ENCODE peak calls at places on chromosomes 6 and 20, in seven cellular contexts. V is mammary epithelial cell, K is K562, I is IMR-90, P is hepatocyte, Z is neural progenitor cell, H is neuronal stem cell. A is an unnamed sample. For H3K9me3, the result is how much of the 10 kb centered on the place peaks cover.

GRCh38 chr6:123118811-123119210 is 122.8 kb downstream of the CLVS2 start:
- DNase-seq in V (peak), K (no peak), I (no peak), P (peak), Z (no peak), H (no peak), A (no peak)

GRCh38 chr6:26447257-26447656 is 7.0 kb downstream of the BTN3A3 start:
- DNase-seq in V (no peak), K (no peak), I (no peak), P (no peak), Z (no peak), H (no peak), A (no peak)

GRCh38 chr6:138689849-138690248 is 83.7 kb upstream of the CCDC28A start:
- DNase-seq in V (peak), K (no peak), I (peak), P (no peak), Z (no peak), H (no peak), A (peak)

GRCh38 chr6:21321076-21321475 is 272.5 kb upstream of the SOX4 start:
- DNase-seq in V (no peak), K (no peak), I (no peak), P (no peak), Z (no peak), H (no peak), A (no peak)

GRCh38 chr6:148973809-148974208 is 227.0 kb downstream of the UST start:
- DNase-seq in V (no peak), K (no peak), I (peak), P (peak), Z (no peak), H (no peak), A (no peak)

GRCh38 chr6:135149376-135149775 is 31.7 kb upstream of the MYB start:
- DNase-seq in V (no peak), K (no peak), I (no peak), P (no peak), Z (no peak), H (no peak), A (no peak)

GRCh38 chr6:166556871-166557322 is 29.6 kb downstream of the RAMACL start:
- DNase-seq in V (peak), K (no peak), I (peak), P (no peak), Z (peak), H (no peak), A (peak)

GRCh38 chr6:118761643-118762042 is 110.3 kb upstream of the CEP85L start:
- DNase-seq in V (no peak), K (peak), I (no peak), P (no peak), Z (no peak), H (no peak), A (no peak)

GRCh38 chr6:113414511-113414910 is 442.6 kb upstream of the MARCKS start:
- DNase-seq in V (peak), K (no peak), I (peak), P (peak), Z (no peak), H (no peak), A (peak)

GRCh38 chr20:24813936-24814335 is 135.1 kb upstream of the CST7 start:
- DNase-seq in V (no peak), K (no peak), I (no peak), P (no peak), Z (no peak), H (no peak), A (no peak)

GRCh38 chr6:41970436-41970846 is 28.8 kb upstream of the CCND3 start:
- DNase-seq in V (peak), K (no peak), I (peak), P (no peak), Z (no peak), H (no peak), A (peak)

GRCh38 chr6:41878961-41879405 is 16.2 kb downstream of the USP49 start:
- DNase-seq in V (no peak), K (no peak), I (peak), P (no peak), Z (no peak), H (no peak), A (peak)

GRCh38 chr6:165511807-165512206 is 151.2 kb downstream of the PDE10A start:
- DNase-seq in V (no peak), K (no peak), I (no peak), P (no peak), Z (no peak), H (no peak), A (no peak)

GRCh38 chr6:40083141-40083920 is 149.1 kb upstream of the MOCS1 start:
- DNase-seq in V (no peak), K (no peak), I (no peak), P (no peak), Z (no peak), H (no peak), A (no peak)

GRCh38 chr6:139173172-139173571 is 38.3 kb downstream of the HECA start:
- DNase-seq in V (no peak), K (no peak), I (peak), P (no peak), Z (no peak), H (no peak), A (no peak)

GRCh38 chr20:44395963-44396340 is 40.5 kb downstream of the HNF4A start:
- DNase-seq in V (no peak), K (no peak), I (no peak), P (no peak), Z (no peak), H (no peak), A (no peak)

GRCh38 chr6:146857960-146858308 is 259.2 kb downstream of the ADGB start:
- DNase-seq in V (no peak), K (peak), I (no peak), P (no peak), Z (peak), H (peak), A (no peak)

GRCh38 chr20:47493954-47494293 is 7.8 kb upstream of the NCOA3 start:
- DNase-seq in V (peak), K (no peak), I (no peak), P (peak), Z (no peak), H (no peak), A (no peak)

GRCh38 chr20:37821691-37822655 is 81.0 kb upstream of the VSTM2L start:
- DNase-seq in V (peak), K (no peak), I (peak), P (peak), Z (no peak), H (no peak), A (peak)

DNA sequence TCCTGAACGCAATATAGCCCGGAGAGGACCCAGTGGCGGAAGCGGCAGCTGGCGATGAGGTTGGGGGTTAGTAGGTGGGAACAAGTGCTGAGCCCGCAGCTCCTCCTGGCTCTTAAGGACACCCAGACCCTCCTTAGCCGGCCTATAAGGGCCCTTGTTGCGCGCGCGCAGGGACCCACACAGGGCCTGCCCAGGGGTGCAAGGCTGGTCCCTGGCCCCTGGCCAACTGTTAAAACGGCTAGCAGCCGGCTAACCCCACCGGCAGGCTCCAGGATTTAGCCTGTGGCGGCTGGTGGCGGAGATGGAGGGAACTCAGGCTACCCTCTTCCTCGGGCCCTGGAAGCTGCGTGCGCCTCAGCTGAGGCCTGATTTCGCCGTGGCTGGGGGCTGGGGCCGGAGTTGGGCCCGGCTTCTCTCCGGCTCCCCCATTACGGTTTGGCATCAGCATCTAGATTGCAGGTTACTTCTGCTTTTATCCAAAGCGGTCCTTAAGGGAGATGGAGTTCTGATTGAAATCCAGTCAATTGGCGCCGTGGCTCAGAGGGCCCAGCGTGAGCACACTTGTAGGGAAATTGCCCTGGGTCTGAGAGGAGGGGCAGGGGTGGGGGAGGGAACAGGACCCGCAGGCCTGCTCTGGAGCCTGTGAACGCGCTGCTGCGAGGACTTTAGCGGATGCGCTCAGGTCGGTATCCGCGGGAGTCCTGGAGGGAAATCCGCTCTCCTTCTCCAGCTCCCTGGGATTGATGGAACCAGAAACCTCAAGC is 37.0 kb upstream of the CCDC167 start:
- DNase-seq in V (no peak), K (no peak), I (no peak), P (no peak), Z (peak), H (no peak), A (no peak)
- H3K4me3 ChIP-seq in V (no peak), K (no peak), I (no peak), P (peak), Z (peak), H (peak), A (peak)

GRCh38 chr6:90219168-90219985 is 77.3 kb downstream of the BACH2 start:
- DNase-seq in V (no peak), K (no peak), I (peak), P (peak), Z (peak), H (peak), A (peak)
- H2AFZ ChIP-seq in V (peak), K (peak), I (peak), P (no peak), Z (peak), H (peak), A (peak)

GRCh38 chr6:82488403-82488802 is 124.8 kb downstream of the TPBG start:
- DNase-seq in V (no peak), K (no peak), I (no peak), P (no peak), Z (no peak), H (no peak), A (no peak)
- H3K9me3 ChIP-seq in V (under half), K (under half), I (under half), P (under half), Z (under half), H (under half), A (under half)

GRCh38 chr6:11121851-11122250 is 10.3 kb upstream of the ERVFRD-1 start:
- DNase-seq in V (no peak), K (no peak), I (no peak), P (no peak), Z (no peak), H (no peak), A (peak)
- H3K4me3 ChIP-seq in V (no peak), K (no peak), I (no peak), P (no peak), Z (no peak), H (no peak), A (no peak)

GRCh38 chr6:151675746-151676459 is 131.6 kb upstream of the ESR1 start:
- DNase-seq in V (peak), K (peak), I (peak), P (peak), Z (peak), H (peak), A (no peak)
- H2AFZ ChIP-seq in V (no peak), K (no peak), I (no peak), P (no peak), Z (no peak), H (no peak), A (no peak)

GRCh38 chr20:19264191-19264590 is 51.7 kb downstream of the SLC24A3 start:
- DNase-seq in V (no peak), K (no peak), I (no peak), P (no peak), Z (no peak), H (no peak), A (no peak)
- H3K9me3 ChIP-seq in V (under half), K (under half), I (under half), P (under half), Z (under half), H (under half), A (under half)

GRCh38 chr6:109303149-109303548 is 79.1 kb downstream of the CD164 start:
- DNase-seq in V (no peak), K (no peak), I (no peak), P (no peak), Z (no peak), H (no peak), A (no peak)

GRCh38 chr6:109303647-109304283 is 78.5 kb downstream of the CD164 start:
- DNase-seq in V (peak), K (peak), I (no peak), P (no peak), Z (no peak), H (no peak), A (no peak)

GRCh38 chr6:109304284-109305015 is 77.8 kb downstream of the CD164 start:
- DNase-seq in V (peak), K (peak), I (no peak), P (no peak), Z (no peak), H (no peak), A (no peak)

GRCh38 chr6:109306733-109307132 is 75.5 kb downstream of the CD164 start:
- DNase-seq in V (no peak), K (peak), I (no peak), P (no peak), Z (no peak), H (no peak), A (no peak)

DNA sequence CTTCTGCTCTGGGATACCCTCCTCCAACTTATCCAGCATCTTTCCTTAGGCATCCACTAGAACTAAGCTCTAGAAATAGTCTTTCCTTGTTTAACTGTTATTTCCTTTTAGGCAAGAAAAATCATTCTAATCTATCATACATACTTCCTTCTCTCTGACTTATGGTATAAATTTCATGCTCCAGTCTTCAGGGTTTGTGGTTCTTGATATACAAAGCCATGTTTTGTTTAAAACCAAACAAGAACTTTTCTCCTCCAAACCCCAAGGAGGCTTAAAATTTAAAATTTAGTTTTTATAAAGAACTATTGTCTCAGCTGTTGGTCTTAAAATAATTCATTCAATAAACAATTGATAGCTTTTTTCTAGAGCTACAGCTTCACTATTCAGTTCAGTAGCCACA is 77.2 kb downstream of the CD164 start:
- DNase-seq in V (no peak), K (no peak), I (no peak), P (no peak), Z (no peak), H (no peak), A (no peak)
- H3K4me3 ChIP-seq in V (no peak), K (no peak), I (no peak), P (no peak), Z (no peak), H (no peak), A (no peak)

GRCh38 chr20:36074983-36075382 is 79.6 kb upstream of the EPB41L1 start:
- DNase-seq in V (no peak), K (no peak), I (no peak), P (no peak), Z (no peak), H (no peak), A (no peak)

GRCh38 chr20:36070451-36070850 is 84.1 kb upstream of the EPB41L1 start:
- DNase-seq in V (no peak), K (no peak), I (no peak), P (peak), Z (peak), H (no peak), A (no peak)

GRCh38 chr20:36066777-36067176 is 87.8 kb upstream of the EPB41L1 start:
- DNase-seq in V (no peak), K (no peak), I (no peak), P (no peak), Z (no peak), H (no peak), A (no peak)

DNA sequence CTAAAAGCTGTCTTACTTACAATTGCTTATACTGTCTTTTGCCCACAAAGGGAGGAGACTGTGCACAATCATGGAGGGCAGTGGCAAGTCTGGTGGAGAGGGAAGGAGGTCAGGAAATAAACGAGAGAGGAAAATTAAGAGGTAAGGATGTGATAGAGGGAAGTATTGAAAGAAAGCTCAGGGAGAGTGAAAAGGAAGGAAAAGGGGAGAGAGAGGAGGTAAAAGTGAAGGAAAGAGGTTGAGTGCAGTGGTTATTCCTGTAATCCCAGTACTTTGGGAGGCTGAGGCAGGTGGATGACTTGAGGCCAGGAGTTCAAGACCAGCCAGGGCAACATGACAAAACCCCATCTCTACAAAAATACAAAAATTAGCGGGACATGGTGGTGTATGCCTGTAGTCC is 82.7 kb upstream of the EPB41L1 start:
- DNase-seq in V (no peak), K (no peak), I (no peak), P (no peak), Z (no peak), H (no peak), A (no peak)
- H2AFZ ChIP-seq in V (no peak), K (peak), I (no peak), P (no peak), Z (no peak), H (peak), A (no peak)

GRCh38 chr20:19019734-19020364 is 192.6 kb upstream of the SLC24A3 start:
- DNase-seq in V (no peak), K (no peak), I (no peak), P (no peak), Z (no peak), H (no peak), A (no peak)
- H3K9me3 ChIP-seq in V (under half), K (under half), I (under half), P (under half), Z (under half), H (under half), A (under half)

GRCh38 chr6:15876406-15876805 is 213.6 kb upstream of the DTNBP1 start:
- DNase-seq in V (peak), K (no peak), I (no peak), P (peak), Z (no peak), H (no peak), A (peak)
- H3K4me3 ChIP-seq in V (no peak), K (no peak), I (no peak), P (no peak), Z (no peak), H (no peak), A (no peak)

A was measured in astrocyte.